ENCODE peak calls at places on chromosomes 3 and 15, in five cellular contexts. One of them, this sample, is unnamed.

GRCh38 chr3:134189848-134190247 is 60.8 kb downstream of the RYK start:
- DNase-seq in PC-9: no peak
- DNase-seq in substantia nigra: no peak
- DNase-seq in hypothalamus: no peak
- DNase-seq in anterior cingulate cortex: no peak
- DNase-seq in this sample: no peak

GRCh38 chr15:42547926-42548257 is 701 bp downstream of the LRRC57 start:
- DNase-seq in PC-9: no peak
- DNase-seq in substantia nigra: no peak
- DNase-seq in hypothalamus: no peak
- DNase-seq in anterior cingulate cortex: no peak
- DNase-seq in this sample: no peak

GRCh38 chr15:48520376-48521155 is 124.9 kb downstream of the FBN1 start:
- DNase-seq in PC-9: no peak
- DNase-seq in substantia nigra: no peak
- DNase-seq in hypothalamus: no peak
- DNase-seq in anterior cingulate cortex: no peak
- DNase-seq in this sample: no peak

GRCh38 chr15:80177151-80177550 is 24.4 kb downstream of the FAH start:
- DNase-seq in PC-9: no peak
- DNase-seq in substantia nigra: no peak
- DNase-seq in hypothalamus: no peak
- DNase-seq in anterior cingulate cortex: no peak
- DNase-seq in this sample: no peak

GRCh38 chr3:142027713-142028112 is 121.6 kb downstream of the TFDP2 start:
- DNase-seq in PC-9: peak
- DNase-seq in substantia nigra: no peak
- DNase-seq in hypothalamus: peak
- DNase-seq in anterior cingulate cortex: no peak
- DNase-seq in this sample: no peak

GRCh38 chr3:190617185-190617584 is 103.3 kb downstream of the IL1RAP start:
- DNase-seq in PC-9: peak
- DNase-seq in substantia nigra: no peak
- DNase-seq in hypothalamus: no peak
- DNase-seq in anterior cingulate cortex: no peak
- DNase-seq in this sample: no peak

GRCh38 chr3:71127463-71128243 is 455.9 kb downstream of the FOXP1 start:
- DNase-seq in PC-9: no peak
- DNase-seq in substantia nigra: no peak
- DNase-seq in hypothalamus: no peak
- DNase-seq in anterior cingulate cortex: no peak
- DNase-seq in this sample: no peak

GRCh38 chr15:67968564-67969440 is 85.3 kb upstream of the PIAS1 start:
- DNase-seq in PC-9: no peak
- DNase-seq in substantia nigra: no peak
- DNase-seq in hypothalamus: no peak
- DNase-seq in anterior cingulate cortex: no peak
- DNase-seq in this sample: no peak

GRCh38 chr3:24923565-24923964 is 428.9 kb upstream of the THRB start:
- DNase-seq in PC-9: no peak
- DNase-seq in substantia nigra: no peak
- DNase-seq in hypothalamus: no peak
- DNase-seq in anterior cingulate cortex: no peak
- DNase-seq in this sample: no peak

GRCh38 chr15:40069178-40070165 is 30.5 kb upstream of the SRP14 start:
- DNase-seq in PC-9: peak
- DNase-seq in substantia nigra: peak
- DNase-seq in hypothalamus: peak
- DNase-seq in anterior cingulate cortex: peak
- DNase-seq in this sample: peak

GRCh38 chr15:68815598-68815997 is 5.1 kb downstream of the ANP32A start:
- DNase-seq in PC-9: peak
- DNase-seq in substantia nigra: no peak
- DNase-seq in hypothalamus: no peak
- DNase-seq in anterior cingulate cortex: no peak
- DNase-seq in this sample: no peak

GRCh38 chr15:33066584-33066983 is 127.9 kb downstream of the FMN1 start:
- DNase-seq in PC-9: no peak
- DNase-seq in substantia nigra: no peak
- DNase-seq in hypothalamus: no peak
- DNase-seq in anterior cingulate cortex: no peak
- DNase-seq in this sample: no peak

GRCh38 chr3:121414924-121415323 is 130.9 kb downstream of the POLQ start:
- DNase-seq in PC-9: no peak
- DNase-seq in substantia nigra: no peak
- DNase-seq in hypothalamus: no peak
- DNase-seq in anterior cingulate cortex: no peak
- DNase-seq in this sample: no peak

GRCh38 chr3:132347095-132347494 is 29.9 kb downstream of the ACP3 start:
- DNase-seq in PC-9: peak
- DNase-seq in substantia nigra: no peak
- DNase-seq in hypothalamus: peak
- DNase-seq in anterior cingulate cortex: no peak
- DNase-seq in this sample: no peak

GRCh38 chr3:149717391-149718056 is 34.8 kb downstream of the COMMD2 start:
- DNase-seq in PC-9: peak
- DNase-seq in substantia nigra: no peak
- DNase-seq in hypothalamus: peak
- DNase-seq in anterior cingulate cortex: no peak
- DNase-seq in this sample: peak

GRCh38 chr3:117955196-117955595 is 1079.5 kb downstream of the IGSF11 start:
- DNase-seq in PC-9: no peak
- DNase-seq in substantia nigra: no peak
- DNase-seq in hypothalamus: no peak
- DNase-seq in anterior cingulate cortex: no peak
- DNase-seq in this sample: no peak

GRCh38 chr3:133572158-133573053 is 1.1 kb upstream of the CDV3 start:
- DNase-seq in PC-9: peak
- DNase-seq in substantia nigra: no peak
- DNase-seq in hypothalamus: no peak
- DNase-seq in anterior cingulate cortex: no peak
- DNase-seq in this sample: no peak

GRCh38 chr3:195111322-195111710 is 159.6 kb downstream of the XXYLT1 start:
- DNase-seq in PC-9: no peak
- DNase-seq in substantia nigra: no peak
- DNase-seq in hypothalamus: no peak
- DNase-seq in anterior cingulate cortex: no peak
- DNase-seq in this sample: peak

GRCh38 chr3:139803294-139803693 is 125.5 kb upstream of the NMNAT3 start:
- DNase-seq in PC-9: no peak
- DNase-seq in substantia nigra: no peak
- DNase-seq in hypothalamus: no peak
- DNase-seq in anterior cingulate cortex: no peak
- DNase-seq in this sample: no peak

GRCh38 chr3:11826628-11827265 is 19.9 kb downstream of the TAMM41 start:
- DNase-seq in PC-9: no peak
- DNase-seq in substantia nigra: no peak
- DNase-seq in hypothalamus: no peak
- DNase-seq in anterior cingulate cortex: no peak
- DNase-seq in this sample: no peak

GRCh38 chr3:177354461-177354860 is 157.2 kb upstream of the TBL1XR1 start:
- DNase-seq in PC-9: no peak
- DNase-seq in substantia nigra: no peak
- DNase-seq in hypothalamus: no peak
- DNase-seq in anterior cingulate cortex: no peak
- DNase-seq in this sample: no peak